ENCODE peak calls at places on chromosome 1, in six cellular contexts. V, W, H, C, D and A are unnamed samples.
A peak's percentile ranks its signal among the peaks of the same experiment; 100 is the strongest.

GRCh38 chr1:26745191-26745590 is 42.6 kb upstream of the PIGV start:
- DNase-seq in V (no peak), W (peak; percentile 25), H (no peak), C (no peak), D (no peak), A (no peak)

GRCh38 chr1:113388017-113388620 is 2.2 kb upstream of the MAGI3 start:
- DNase-seq in V (no peak), W (no peak), H (no peak), C (no peak), D (peak; percentile 3), A (no peak)

GRCh38 chr1:226046240-226046639 is 16.3 kb upstream of the H3-3A start:
- DNase-seq in V (no peak), W (peak; percentile 37), H (no peak), C (peak; percentile 75), D (peak; percentile 90), A (peak; percentile 88)

GRCh38 chr1:65264197-65264929 is 45.0 kb upstream of the DNAJC6 start:
- DNase-seq in V (no peak), W (peak; percentile 63), H (no peak), C (peak; percentile 81), D (peak; percentile 86), A (peak; percentile 79)

GRCh38 chr1:58443986-58444603 is 102.4 kb downstream of the OMA1 start:
- DNase-seq in V (no peak), W (peak; percentile 35), H (no peak), C (peak; percentile 18), D (peak; percentile 13), A (no peak)

GRCh38 chr1:41152622-41153044 is 89.5 kb downstream of the SCMH1 start:
- DNase-seq in V (no peak), W (peak; percentile 73), H (no peak), C (peak; percentile 95), D (peak; percentile 95), A (peak; percentile 28)

GRCh38 chr1:42380617-42381423 is at the start of gene RIMKLA:
- DNase-seq in V (no peak), W (peak; percentile 71), H (no peak), C (no peak), D (peak; percentile 33), A (no peak)

GRCh38 chr1:203210988-203211387 is 18.5 kb downstream of the CHIT1 start:
- DNase-seq in V (no peak), W (no peak), H (no peak), C (no peak), D (no peak), A (no peak)

GRCh38 chr1:203200059-203200553 is 13.6 kb upstream of the CHI3L1 start:
- DNase-seq in V (no peak), W (peak; percentile 48), H (no peak), C (peak; percentile 82), D (no peak), A (peak; percentile 55)